ENCODE peak calls at places on chromosomes 5 and 9, in five cellular contexts. B is transverse colon, V is uterus, W is testis, Q is left lung. H is an unnamed sample.

GRCh38 chr9:18325337-18326011 is 148.5 kb upstream of the ADAMTSL1 start:
- DNase-seq in B (no peak), V (no peak), W (no peak), Q (no peak), H (no peak)

GRCh38 chr9:71783120-71783523 is 14.8 kb upstream of the CEMIP2 start:
- DNase-seq in B (peak), V (peak), W (no peak), Q (no peak), H (peak)

GRCh38 chr9:81789751-81790150 is 100.4 kb upstream of the TLE1 start:
- DNase-seq in B (no peak), V (no peak), W (no peak), Q (no peak), H (no peak)

GRCh38 chr5:113162770-113163169 is 186.2 kb downstream of the DCP2 start:
- DNase-seq in B (no peak), V (no peak), W (no peak), Q (no peak), H (no peak)

GRCh38 chr5:180291943-180292831 is at the start of gene MAPK9:
- DNase-seq in B (peak), V (peak), W (peak), Q (peak), H (peak)

GRCh38 chr5:107598958-107599357 is 71.8 kb downstream of the EFNA5 start:
- DNase-seq in B (no peak), V (no peak), W (no peak), Q (no peak), H (no peak)

GRCh38 chr5:140169410-140169809 is 5.6 kb upstream of the CYSTM1 start:
- DNase-seq in B (no peak), V (no peak), W (no peak), Q (no peak), H (no peak)

GRCh38 chr5:163623524-163623923 is 118.1 kb downstream of the MAT2B start:
- DNase-seq in B (no peak), V (no peak), W (no peak), Q (no peak), H (no peak)

GRCh38 chr5:141835928-141836667 is 42.1 kb downstream of the PCDH1 start:
- DNase-seq in B (no peak), V (peak), W (no peak), Q (no peak), H (no peak)

GRCh38 chr5:151480859-151481258 is 33.5 kb downstream of the SLC36A1 start:
- DNase-seq in B (no peak), V (no peak), W (no peak), Q (no peak), H (no peak)

GRCh38 chr9:129178983-129179382 is 922 bp upstream of the IER5L start:
- DNase-seq in B (no peak), V (peak), W (no peak), Q (no peak), H (no peak)

GRCh38 chr5:140351609-140352334 is 5.4 kb upstream of the HBEGF start:
- DNase-seq in B (peak), V (peak), W (peak), Q (no peak), H (peak)

GRCh38 chr9:37200572-37201005 is 80.2 kb downstream of the ZCCHC7 start:
- DNase-seq in B (no peak), V (no peak), W (no peak), Q (no peak), H (no peak)

GRCh38 chr5:174503461-174504265 is 220.7 kb upstream of the MSX2 start:
- DNase-seq in B (peak), V (no peak), W (no peak), Q (no peak), H (no peak)

GRCh38 chr9:93642961-93643360 is 66.6 kb downstream of the PHF2 start:
- DNase-seq in B (no peak), V (peak), W (no peak), Q (no peak), H (no peak)

GRCh38 chr9:130606887-130607582 is 27.7 kb downstream of the FUBP3 start:
- DNase-seq in B (no peak), V (no peak), W (no peak), Q (no peak), H (no peak)

GRCh38 chr5:125550237-125550636 is 803.8 kb upstream of the ZNF608 start:
- DNase-seq in B (no peak), V (no peak), W (no peak), Q (no peak), H (no peak)

GRCh38 chr9:91978739-91979414 is 28.8 kb upstream of the ROR2 start:
- DNase-seq in B (no peak), V (no peak), W (peak), Q (no peak), H (peak)

GRCh38 chr5:16787278-16787677 is 148.8 kb downstream of the MYO10 start:
- DNase-seq in B (no peak), V (no peak), W (peak), Q (no peak), H (no peak)

GRCh38 chr9:93154293-93154903 is 20.3 kb upstream of the NINJ1 start:
- DNase-seq in B (peak), V (no peak), W (peak), Q (no peak), H (no peak)

GRCh38 chr5:4970171-4970570 is 170.0 kb upstream of the ADAMTS16 start:
- DNase-seq in B (no peak), V (no peak), W (no peak), Q (no peak), H (no peak)

GRCh38 chr9:12764150-12764549 is 10.7 kb upstream of the LURAP1L start:
- DNase-seq in B (no peak), V (no peak), W (no peak), Q (no peak), H (no peak)

GRCh38 chr5:61354199-61354598 is 22.1 kb downstream of the ZSWIM6 start:
- DNase-seq in B (no peak), V (no peak), W (no peak), Q (no peak), H (no peak)

GRCh38 chr5:121408778-121409177 is 442.9 kb upstream of the FTMT start:
- DNase-seq in B (no peak), V (no peak), W (no peak), Q (no peak), H (no peak)

GRCh38 chr5:17216176-17216973 is 1.1 kb upstream of the BASP1 start:
- DNase-seq in B (peak), V (peak), W (peak), Q (peak), H (peak)

GRCh38 chr5:143657814-143658395 is 154.1 kb upstream of the HMHB1 start:
- DNase-seq in B (no peak), V (no peak), W (no peak), Q (no peak), H (no peak)

GRCh38 chr9:88378317-88378716 is 9.9 kb upstream of the SPIN1 start:
- DNase-seq in B (no peak), V (no peak), W (no peak), Q (no peak), H (no peak)

GRCh38 chr9:73080110-73080683 is 71.5 kb upstream of the ANXA1 start:
- DNase-seq in B (peak), V (no peak), W (no peak), Q (no peak), H (no peak)

GRCh38 chr9:133120343-133121199 is 469 bp downstream of the RALGDS start:
- DNase-seq in B (no peak), V (no peak), W (no peak), Q (peak), H (peak)

GRCh38 chr5:151617841-151618710 is 26.9 kb upstream of the FAT2 start:
- DNase-seq in B (no peak), V (no peak), W (no peak), Q (no peak), H (no peak)

GRCh38 chr9:107465467-107466451 is 23.8 kb downstream of the KLF4 start:
- DNase-seq in B (peak), V (peak), W (peak), Q (peak), H (peak)

GRCh38 chr5:146291421-146292074 is 47.1 kb upstream of the POU4F3 start:
- DNase-seq in B (no peak), V (no peak), W (no peak), Q (no peak), H (no peak)

GRCh38 chr9:117008461-117008860 is 321.4 kb downstream of the TRIM32 start:
- DNase-seq in B (no peak), V (no peak), W (no peak), Q (no peak), H (no peak)

GRCh38 chr9:117019242-117019641 is 332.1 kb downstream of the TRIM32 start:
- DNase-seq in B (no peak), V (no peak), W (no peak), Q (no peak), H (no peak)

GRCh38 chr9:117013596-117013995 is 326.5 kb downstream of the TRIM32 start:
- DNase-seq in B (no peak), V (no peak), W (no peak), Q (no peak), H (no peak)

DNA sequence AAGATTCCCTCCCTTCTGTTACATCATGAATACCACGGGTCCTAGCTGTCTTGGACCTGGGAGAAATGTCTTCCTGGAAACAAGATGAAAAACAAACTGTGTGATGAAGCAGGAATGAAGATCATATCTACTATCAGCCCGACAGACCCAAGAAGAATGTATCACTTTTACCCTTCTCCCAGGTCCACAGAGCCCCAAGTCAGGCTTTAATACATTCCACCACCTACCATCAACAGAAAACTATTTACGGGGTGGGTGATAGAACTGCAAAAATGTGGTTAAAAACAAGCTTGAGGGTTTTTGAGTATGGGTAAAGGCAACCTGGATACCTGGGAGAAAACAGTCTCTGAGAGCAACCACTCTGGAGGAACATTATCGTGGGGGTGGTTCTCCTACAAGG is 327.0 kb downstream of the TRIM32 start:
- DNase-seq in B (no peak), V (no peak), W (no peak), Q (no peak), H (no peak)
- TF ChIP-seq CTCF in B (no peak), V (no peak), W (no peak), Q (no peak), H (no peak)

DNA sequence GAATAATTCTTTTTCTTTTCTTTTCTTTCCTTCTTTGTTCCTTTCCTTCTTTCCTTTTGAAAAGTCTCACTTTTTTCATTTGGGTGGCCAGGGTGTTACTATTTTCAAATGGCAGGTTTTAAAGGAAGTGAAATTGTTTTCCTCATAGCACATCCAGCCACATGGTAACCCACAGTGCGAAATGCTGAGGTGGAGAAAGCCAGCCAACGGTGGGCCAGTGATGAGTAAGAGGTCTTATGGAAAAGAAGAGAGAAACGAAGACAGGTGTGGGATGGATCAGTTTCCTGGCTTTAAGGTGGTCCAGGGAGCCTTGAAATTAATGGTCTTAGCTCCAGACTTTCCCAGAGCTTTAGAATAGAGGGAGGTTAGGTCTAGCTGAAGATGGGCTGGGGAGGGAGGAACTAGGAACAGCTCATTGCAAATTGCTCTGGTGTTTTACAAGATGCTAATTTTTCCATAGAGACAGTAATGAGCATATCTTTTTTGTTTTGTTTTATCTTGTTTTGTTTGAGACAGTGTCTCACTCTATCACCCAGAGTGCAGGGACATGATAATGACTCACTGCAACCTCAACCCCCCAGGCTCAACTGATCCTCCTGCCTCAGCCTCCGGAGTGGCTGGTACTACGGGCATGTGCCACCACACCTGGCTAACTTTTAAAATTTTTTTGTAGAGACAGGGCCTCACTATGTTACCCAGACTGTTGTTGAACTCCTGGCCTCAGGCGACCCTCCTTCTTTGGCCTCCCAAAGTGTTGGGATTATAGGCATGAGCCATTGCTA is 17.8 kb downstream of the ITK start:
- DNase-seq in B (peak), V (no peak), W (no peak), Q (no peak), H (no peak)
- H3K27ac ChIP-seq in B (no peak), V (no peak), W (no peak), Q (no peak), H (no peak)

GRCh38 chr9:117868594-117868993 is 164.4 kb downstream of the TLR4 start:
- DNase-seq in B (no peak), V (no peak), W (no peak), Q (no peak), H (no peak)

DNA sequence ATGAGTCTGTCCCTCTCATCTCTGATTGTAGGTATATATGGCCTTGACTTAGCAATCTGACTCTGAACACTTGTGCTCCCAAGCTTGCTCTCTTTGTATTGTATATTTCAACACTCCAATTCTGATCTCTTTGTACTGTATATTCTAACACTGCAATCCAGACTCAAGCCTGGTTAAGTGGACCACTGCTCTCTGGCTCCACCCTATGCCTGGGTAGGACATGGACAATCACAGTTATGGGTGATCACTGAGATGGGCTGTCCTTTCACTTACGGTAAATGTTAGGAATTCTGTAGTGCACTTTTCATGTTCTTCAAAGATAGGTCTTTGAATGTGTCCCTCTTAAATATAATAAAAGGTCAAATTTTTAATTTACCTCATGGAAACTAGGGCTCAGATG is 165.1 kb downstream of the TLR4 start:
- DNase-seq in B (no peak), V (no peak), W (no peak), Q (no peak), H (no peak)
- TF ChIP-seq CTCF in B (no peak), V (no peak), W (no peak), Q (no peak), H (no peak)

GRCh38 chr5:95533761-95534160 is 21.0 kb downstream of the SKIC3 start:
- DNase-seq in B (no peak), V (no peak), W (no peak), Q (no peak), H (no peak)
- H3K27ac ChIP-seq in B (no peak), V (no peak), W (peak), Q (no peak), H (no peak)

GRCh38 chr9:35616681-35617459 is 1.3 kb downstream of the CD72 start:
- DNase-seq in B (peak), V (peak), W (peak), Q (peak), H (peak)
- TF ChIP-seq CTCF in B (no peak), V (no peak), W (no peak), Q (no peak), H (no peak)

GRCh38 chr9:125061391-125061790 is 81.9 kb downstream of the SCAI start:
- DNase-seq in B (no peak), V (no peak), W (no peak), Q (no peak), H (no peak)
- H3K27ac ChIP-seq in B (no peak), V (no peak), W (no peak), Q (no peak), H (no peak)

GRCh38 chr5:145236127-145236526 is 599.0 kb downstream of the PRELID2 start:
- DNase-seq in B (no peak), V (no peak), W (no peak), Q (no peak), H (no peak)

GRCh38 chr5:145233461-145233860 is 601.7 kb downstream of the PRELID2 start:
- DNase-seq in B (no peak), V (no peak), W (no peak), Q (no peak), H (no peak)

GRCh38 chr5:145243016-145243415 is 592.1 kb downstream of the PRELID2 start:
- DNase-seq in B (no peak), V (no peak), W (no peak), Q (no peak), H (no peak)

GRCh38 chr5:145236966-145237365 is 598.2 kb downstream of the PRELID2 start:
- DNase-seq in B (no peak), V (no peak), W (no peak), Q (no peak), H (no peak)

DNA sequence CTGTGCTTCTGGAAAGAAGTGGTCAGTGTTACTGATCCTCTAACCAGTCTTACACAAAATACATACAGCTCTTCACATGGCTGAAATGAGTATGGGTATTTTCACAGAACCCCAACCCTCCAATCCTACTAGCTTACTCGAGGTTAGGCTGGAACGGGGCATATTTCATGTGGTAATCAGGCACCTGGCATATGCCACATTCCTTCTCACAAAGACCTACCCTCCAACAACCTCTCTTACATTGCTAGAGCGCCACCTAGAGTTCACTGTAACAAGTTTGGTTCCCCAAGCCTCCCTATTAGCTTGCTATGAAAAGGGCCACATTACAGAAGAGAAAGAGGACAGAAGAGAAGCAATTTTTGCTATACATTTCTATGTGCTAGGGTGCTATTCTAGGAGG is 597.3 kb downstream of the PRELID2 start:
- DNase-seq in B (peak), V (no peak), W (peak), Q (no peak), H (peak)
- TF ChIP-seq CTCF in B (peak), V (no peak), W (peak), Q (peak), H (peak)

GRCh38 chr9:112121633-112122032 is 53.5 kb downstream of the SUSD1 start:
- DNase-seq in B (no peak), V (no peak), W (no peak), Q (no peak), H (no peak)

GRCh38 chr9:112120046-112120373 is 55.1 kb downstream of the SUSD1 start:
- DNase-seq in B (no peak), V (no peak), W (no peak), Q (no peak), H (no peak)

GRCh38 chr9:112115955-112116354 is 59.1 kb downstream of the SUSD1 start:
- DNase-seq in B (no peak), V (no peak), W (no peak), Q (no peak), H (no peak)

GRCh38 chr9:112120471-112120925 is 54.6 kb downstream of the SUSD1 start:
- DNase-seq in B (no peak), V (no peak), W (no peak), Q (no peak), H (no peak)

DNA sequence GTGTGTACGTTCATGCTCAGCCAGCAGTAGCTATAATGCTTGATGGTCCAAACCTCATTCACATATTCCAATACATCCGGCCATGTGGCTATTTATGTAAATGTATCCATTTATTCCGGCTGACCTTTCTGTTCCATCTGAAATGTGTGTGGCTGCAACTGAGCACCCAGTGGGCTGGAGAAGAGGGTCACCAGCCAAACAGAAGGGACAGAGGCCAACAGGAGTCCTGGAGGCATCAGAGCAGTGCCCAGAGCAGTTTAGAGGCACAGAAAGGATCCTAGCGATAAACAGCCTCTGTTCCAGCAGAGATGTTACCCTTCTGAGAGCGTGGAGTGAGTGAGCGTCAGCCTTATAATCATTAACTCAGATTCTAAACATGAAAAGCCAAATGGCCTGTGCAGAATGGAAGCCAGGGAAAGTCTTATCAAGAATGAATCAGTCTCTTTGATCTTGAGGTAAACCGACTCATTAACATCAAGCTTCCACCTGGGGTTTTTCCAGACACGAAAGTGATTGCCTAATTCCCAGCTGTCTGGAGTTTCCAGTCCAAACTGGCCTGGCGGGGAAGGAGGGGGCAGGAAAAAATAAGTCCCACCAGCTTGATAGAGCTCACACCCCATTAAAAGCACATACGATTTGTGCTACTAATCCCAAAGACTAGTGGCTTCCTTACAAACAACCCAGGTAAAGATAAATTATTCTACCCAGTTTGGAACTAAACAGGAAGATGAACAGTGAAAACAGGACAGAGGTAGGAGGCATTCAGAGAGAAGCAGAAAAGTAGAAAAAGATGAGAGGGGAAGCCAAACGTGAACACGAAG is 55.7 kb downstream of the SUSD1 start:
- DNase-seq in B (peak), V (no peak), W (no peak), Q (no peak), H (no peak)
- H3K27ac ChIP-seq in B (peak), V (no peak), W (no peak), Q (peak), H (no peak)

DNA sequence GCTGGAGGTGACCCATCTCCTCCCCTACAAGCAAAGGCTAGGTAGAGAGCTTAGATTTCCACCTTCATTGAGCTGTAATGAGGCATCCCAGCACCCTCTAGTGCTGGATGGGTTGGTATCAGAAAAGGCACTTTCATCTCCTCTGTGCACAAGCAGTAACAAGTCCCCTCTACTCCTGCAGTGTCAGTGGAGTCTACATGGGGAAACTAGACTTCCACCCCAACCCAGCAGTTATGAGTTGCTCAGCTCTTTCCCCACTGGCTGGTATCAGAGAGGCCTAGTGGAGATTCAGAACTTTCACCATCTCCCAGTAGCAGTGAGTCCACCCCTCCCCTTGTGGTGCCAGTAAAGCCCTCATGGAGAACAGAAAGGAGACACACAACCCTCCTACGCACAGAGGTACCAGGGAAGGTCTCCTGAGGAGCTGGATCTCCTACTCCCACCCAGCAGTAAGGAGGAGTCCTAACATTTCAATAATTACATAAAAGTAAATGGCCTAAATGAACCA is 17.8 kb downstream of the FCN1 start:
- DNase-seq in B (no peak), V (peak), W (no peak), Q (no peak), H (no peak)
- TF ChIP-seq CTCF in B (no peak), V (no peak), W (no peak), Q (no peak), H (no peak)

H was measured in thyroid gland.